ENCODE peak calls at places on chromosomes 7 and 10, in seven cellular contexts. U is T-cell, L is astrocyte of the spinal cord, K is activated T-helper 1 cell treated with Interleukin-2 at 50 U/mL for 16 hours, X is activated gamma-delta T cell treated with Interleukin-2 at 50 U/mL for 16 hours, Z is amygdala, I is Daoy. G is an unnamed sample.

GRCh38 chr10:50516161-50516560 is 107.6 kb downstream of the SGMS1 start:
- DNase-seq in U (no peak), L (no peak), K (no peak), X (no peak), Z (no peak), I (no peak), G (no peak)

GRCh38 chr10:121683803-121684202 is 85.6 kb upstream of the FGFR2 start:
- DNase-seq in U (no peak), L (no peak), K (no peak), X (no peak), Z (no peak), I (no peak), G (no peak)

GRCh38 chr10:99906470-99906869 is 103.3 kb downstream of the DNMBP start:
- DNase-seq in U (no peak), L (peak), K (no peak), X (no peak), Z (no peak), I (peak), G (no peak)

GRCh38 chr7:100895956-100896742 is 461 bp upstream of the ACHE start:
- DNase-seq in U (no peak), L (no peak), K (no peak), X (no peak), Z (no peak), I (peak), G (peak)

GRCh38 chr10:77715081-77715480 is 77.5 kb upstream of the KCNMA1 start:
- DNase-seq in U (no peak), L (no peak), K (no peak), X (no peak), Z (no peak), I (no peak), G (no peak)

GRCh38 chr7:569996-570800 is 50.6 kb upstream of the PDGFA start:
- DNase-seq in U (no peak), L (no peak), K (no peak), X (no peak), Z (no peak), I (no peak), G (no peak)

GRCh38 chr10:86944471-86944870 is 12.9 kb downstream of the MMRN2 start:
- DNase-seq in U (no peak), L (no peak), K (no peak), X (no peak), Z (no peak), I (no peak), G (no peak)

GRCh38 chr10:132281915-132282666 is 25.7 kb downstream of the STK32C start:
- DNase-seq in U (no peak), L (no peak), K (no peak), X (no peak), Z (no peak), I (no peak), G (no peak)

GRCh38 chr10:59126992-59127391 is 49.5 kb upstream of the PHYHIPL start:
- DNase-seq in U (no peak), L (no peak), K (no peak), X (no peak), Z (no peak), I (no peak), G (no peak)

G was measured in CD8-positive, alpha-beta T cell.